ENCODE peak calls at places on chromosomes 16 and 17, in six cellular contexts. A is activated T-cell treated with anti-CD3 and anti-CD28 coated beads, Interleukin-2, amount 50 U/mL, for 72 hours; S is LHCN-M2; O is stimulated activated CD4-positive, alpha-beta T cell treated with anti-CD3 and anti-CD28 coated beads, Interleukin-1b, Interleukin-23, amount 100 ng/mL, for 24 hours; M is fibroblast of mammary gland; F is HTR-8/SVneo. X is an unnamed sample.

GRCh38 chr17:41653421-41654133 is 29.2 kb upstream of the KRT17 start:
- DNase-seq in S (no peak), O (no peak), M (no peak), A (no peak), F (no peak), X (no peak)

GRCh38 chr17:55284944-55285339 is 20.2 kb downstream of the HLF start:
- DNase-seq in F (no peak), O (no peak), A (no peak), S (no peak), M (no peak), X (no peak)

GRCh38 chr16:19118938-19119431 is 5.2 kb downstream of the ITPRIPL2 start:
- DNase-seq in O (no peak), F (peak; percentile 81), S (peak; percentile 91), M (peak; percentile 94), A (peak; percentile 46), X (no peak)

GRCh38 chr17:57099165-57099564 is 14.1 kb downstream of the AKAP1 start:
- DNase-seq in O (no peak), A (no peak), F (no peak), S (no peak), M (no peak), X (no peak)

GRCh38 chr17:18250259-18250658 is 8.3 kb downstream of the FLII start:
- DNase-seq in A (no peak), O (no peak), S (no peak), M (no peak), F (no peak), X (no peak)

GRCh38 chr16:68658258-68658973 is 13.3 kb downstream of the CDH3 start:
- DNase-seq in F (peak; percentile 91), A (no peak), O (no peak), M (peak; percentile 50), S (peak; percentile 73), X (peak; percentile 83)

GRCh38 chr16:78791011-78791410 is 691.6 kb downstream of the WWOX start:
- DNase-seq in M (no peak), O (no peak), S (no peak), A (no peak), F (no peak), X (no peak)

GRCh38 chr17:62898239-62898864 is 67.7 kb upstream of the TANC2 start:
- DNase-seq in S (peak; percentile 85), O (no peak), M (peak; percentile 15), A (no peak), F (peak; percentile 54), X (no peak)

GRCh38 chr17:82126479-82127314 is 28.7 kb upstream of the FASN start:
- DNase-seq in F (no peak), M (no peak), S (no peak), A (peak; percentile 74), O (peak; percentile 50), X (no peak)

GRCh38 chr16:48526058-48526957 is 83.7 kb downstream of the N4BP1 start:
- DNase-seq in O (no peak), A (peak; percentile 38), F (peak; percentile 21), S (no peak), M (no peak), X (peak; percentile 66)

X was measured in HCT116.